ENCODE peak calls at places on chromosomes 6 and 20, in nine cellular contexts. W is right atrium auricular region, A is COR-L47, Q is EL, I is choroid plexus epithelial cell, Y is KG1, M is NCI-H1105, E is cardiac fibroblast, P is amniotic epithelial cell. H is an unnamed sample.

GRCh38 chr20:61835791-61836350 is 229.8 kb downstream of the TAF4 start:
- DNase-seq in Q (no peak), A (no peak), W (no peak), E (no peak), I (no peak), P (no peak), Y (no peak), M (no peak), H (no peak)

GRCh38 chr6:143176090-143177021 is 115.7 kb downstream of the AIG1 start:
- DNase-seq in E (peak), I (peak), M (no peak), W (no peak), Q (peak), A (no peak), P (peak), Y (no peak), H (no peak)

GRCh38 chr6:114058435-114058834 is 87.5 kb upstream of the HDAC2 start:
- DNase-seq in Y (no peak), P (no peak), M (no peak), A (no peak), E (no peak), W (no peak), I (no peak), Q (peak), H (no peak)

GRCh38 chr6:166775180-166775922 is 148.3 kb upstream of the RPS6KA2 start:
- DNase-seq in W (peak), M (peak), E (peak), A (no peak), P (peak), Q (peak), Y (peak), I (peak), H (peak)

GRCh38 chr20:46348231-46348803 is 40.0 kb upstream of the CDH22 start:
- DNase-seq in A (peak), M (peak), Y (no peak), Q (no peak), P (peak), W (no peak), I (peak), E (peak), H (no peak)

GRCh38 chr6:127446356-127446755 is 12.8 kb downstream of the KIAA0408 start:
- DNase-seq in Y (no peak), E (peak), A (no peak), P (peak), Q (no peak), W (no peak), M (no peak), I (peak), H (no peak)

GRCh38 chr6:42393339-42393738 is 58.4 kb downstream of the TRERF1 start:
- DNase-seq in P (no peak), I (no peak), Q (no peak), Y (no peak), W (no peak), M (no peak), A (no peak), E (no peak), H (no peak)

GRCh38 chr6:7110092-7110792 is 2.5 kb downstream of the RREB1 start:
- DNase-seq in P (no peak), Q (no peak), W (no peak), M (no peak), Y (no peak), I (no peak), A (no peak), E (no peak), H (no peak)

GRCh38 chr6:130863415-130864230 is 36.4 kb downstream of the SMLR1 start:
- DNase-seq in Q (no peak), I (no peak), M (no peak), A (no peak), P (no peak), Y (no peak), E (no peak), W (no peak), H (no peak)

GRCh38 chr6:36104836-36105235 is 25.5 kb upstream of the MAPK13 start:
- DNase-seq in I (peak), E (no peak), M (no peak), Y (no peak), W (no peak), A (no peak), Q (peak), P (peak), H (no peak)

GRCh38 chr20:1895674-1896496 is 678 bp downstream of the SIRPA start:
- DNase-seq in Y (no peak), A (no peak), Q (peak), I (no peak), W (peak), E (peak), P (no peak), M (no peak), H (no peak)

GRCh38 chr6:121260651-121261102 is 73.6 kb downstream of the TBC1D32 start:
- DNase-seq in P (peak), M (no peak), A (no peak), E (peak), W (no peak), Y (no peak), I (peak), Q (peak), H (no peak)

GRCh38 chr20:53870426-53871199 is 199.8 kb downstream of the BCAS1 start:
- DNase-seq in I (no peak), W (no peak), E (no peak), A (no peak), P (no peak), Q (no peak), Y (no peak), M (no peak), H (no peak)

GRCh38 chr6:161360505-161360904 is 86.6 kb upstream of the AGPAT4 start:
- DNase-seq in W (no peak), Y (no peak), Q (no peak), I (no peak), M (no peak), A (no peak), P (no peak), E (no peak), H (no peak)

GRCh38 chr20:18284805-18285533 is 3.4 kb upstream of the ZNF133 start:
- DNase-seq in W (no peak), M (no peak), I (peak), Q (no peak), E (peak), Y (no peak), P (peak), A (no peak), H (no peak)